ENCODE peak calls at places on chromosome 15, in seven cellular contexts. One of them, this sample, is unnamed.

GRCh38 chr15:31268911-31269784 is 57.5 kb upstream of the KLF13 start:
- DNase-seq in tibial nerve: peak
- DNase-seq in endothelial cell of umbilical vein: no peak
- DNase-seq in adrenal gland: peak
- DNase-seq in lower leg skin: no peak
- DNase-seq in uterus: peak
- DNase-seq in ovary: no peak
- DNase-seq in this sample: peak

GRCh38 chr15:85515212-85515611 is 134.8 kb downstream of the AKAP13 start:
- DNase-seq in adrenal gland: no peak
- DNase-seq in ovary: no peak
- DNase-seq in endothelial cell of umbilical vein: no peak
- DNase-seq in tibial nerve: no peak
- DNase-seq in lower leg skin: no peak
- DNase-seq in uterus: no peak
- DNase-seq in this sample: no peak

GRCh38 chr15:99593070-99593469 is 27.3 kb downstream of the MEF2A start:
- DNase-seq in adrenal gland: no peak
- DNase-seq in uterus: no peak
- DNase-seq in endothelial cell of umbilical vein: no peak
- DNase-seq in ovary: no peak
- DNase-seq in lower leg skin: no peak
- DNase-seq in tibial nerve: no peak
- DNase-seq in this sample: no peak

GRCh38 chr15:83380682-83381081 is 66.5 kb upstream of the SH3GL3 start:
- DNase-seq in ovary: no peak
- DNase-seq in lower leg skin: peak
- DNase-seq in endothelial cell of umbilical vein: peak
- DNase-seq in adrenal gland: peak
- DNase-seq in uterus: no peak
- DNase-seq in tibial nerve: no peak
- DNase-seq in this sample: no peak

GRCh38 chr15:43270676-43271306 is 4.1 kb upstream of the TGM5 start:
- DNase-seq in adrenal gland: no peak
- DNase-seq in uterus: no peak
- DNase-seq in lower leg skin: no peak
- DNase-seq in ovary: no peak
- DNase-seq in endothelial cell of umbilical vein: no peak
- DNase-seq in tibial nerve: no peak
- DNase-seq in this sample: no peak

GRCh38 chr15:68232937-68233336 is 3.4 kb upstream of the CLN6 start:
- DNase-seq in adrenal gland: no peak
- DNase-seq in endothelial cell of umbilical vein: no peak
- DNase-seq in ovary: no peak
- DNase-seq in tibial nerve: no peak
- DNase-seq in uterus: no peak
- DNase-seq in lower leg skin: peak
- DNase-seq in this sample: peak

GRCh38 chr15:39874890-39875549 is 45.0 kb downstream of the GPR176 start:
- DNase-seq in tibial nerve: peak
- DNase-seq in endothelial cell of umbilical vein: peak
- DNase-seq in ovary: no peak
- DNase-seq in lower leg skin: peak
- DNase-seq in uterus: no peak
- DNase-seq in adrenal gland: no peak
- DNase-seq in this sample: no peak

GRCh38 chr15:63535689-63536088 is 31.3 kb downstream of the USP3 start:
- DNase-seq in endothelial cell of umbilical vein: no peak
- DNase-seq in tibial nerve: no peak
- DNase-seq in adrenal gland: no peak
- DNase-seq in lower leg skin: no peak
- DNase-seq in ovary: no peak
- DNase-seq in uterus: no peak
- DNase-seq in this sample: no peak

GRCh38 chr15:88894819-88895767 is at the start of gene HAPLN3:
- DNase-seq in uterus: no peak
- DNase-seq in tibial nerve: no peak
- DNase-seq in adrenal gland: peak
- DNase-seq in endothelial cell of umbilical vein: peak
- DNase-seq in ovary: no peak
- DNase-seq in lower leg skin: no peak
- DNase-seq in this sample: no peak

GRCh38 chr15:79091204-79091867 is 756 bp upstream of the RASGRF1 start:
- DNase-seq in adrenal gland: no peak
- DNase-seq in lower leg skin: no peak
- DNase-seq in endothelial cell of umbilical vein: no peak
- DNase-seq in ovary: no peak
- DNase-seq in uterus: no peak
- DNase-seq in tibial nerve: no peak
- DNase-seq in this sample: no peak

GRCh38 chr15:74417230-74417629 is 16.5 kb downstream of the SEMA7A start:
- DNase-seq in tibial nerve: no peak
- DNase-seq in lower leg skin: no peak
- DNase-seq in adrenal gland: no peak
- DNase-seq in endothelial cell of umbilical vein: no peak
- DNase-seq in ovary: no peak
- DNase-seq in uterus: no peak
- DNase-seq in this sample: no peak

GRCh38 chr15:82810061-82810862 is 834 bp downstream of the WHAMM start:
- DNase-seq in uterus: peak
- DNase-seq in ovary: peak
- DNase-seq in endothelial cell of umbilical vein: peak
- DNase-seq in adrenal gland: peak
- DNase-seq in tibial nerve: no peak
- DNase-seq in lower leg skin: no peak
- DNase-seq in this sample: no peak

GRCh38 chr15:60408438-60409105 is 10.8 kb upstream of the ANXA2 start:
- DNase-seq in tibial nerve: no peak
- DNase-seq in endothelial cell of umbilical vein: peak
- DNase-seq in uterus: no peak
- DNase-seq in ovary: no peak
- DNase-seq in adrenal gland: no peak
- DNase-seq in lower leg skin: no peak
- DNase-seq in this sample: no peak

GRCh38 chr15:73985101-73985873 is 6.8 kb downstream of the STOML1 start:
- DNase-seq in tibial nerve: no peak
- DNase-seq in ovary: no peak
- DNase-seq in uterus: no peak
- DNase-seq in lower leg skin: no peak
- DNase-seq in adrenal gland: no peak
- DNase-seq in endothelial cell of umbilical vein: no peak
- DNase-seq in this sample: no peak

GRCh38 chr15:41897327-41897726 is 3.5 kb upstream of the SPTBN5 start:
- DNase-seq in adrenal gland: no peak
- DNase-seq in uterus: no peak
- DNase-seq in endothelial cell of umbilical vein: no peak
- DNase-seq in tibial nerve: no peak
- DNase-seq in lower leg skin: no peak
- DNase-seq in ovary: no peak
- DNase-seq in this sample: no peak
- TF ChIP-seq POLR2A in adrenal gland: no peak
- TF ChIP-seq POLR2A in uterus: no peak
- TF ChIP-seq POLR2A in endothelial cell of umbilical vein: no peak
- TF ChIP-seq POLR2A in tibial nerve: no peak
- TF ChIP-seq POLR2A in lower leg skin: no peak
- TF ChIP-seq POLR2A in ovary: no peak
- TF ChIP-seq POLR2A in this sample: no peak

GRCh38 chr15:44726136-44726535 is 10.2 kb upstream of the TRIM69 start:
- DNase-seq in endothelial cell of umbilical vein: peak
- DNase-seq in ovary: no peak
- DNase-seq in tibial nerve: no peak
- DNase-seq in uterus: no peak
- DNase-seq in adrenal gland: no peak
- DNase-seq in lower leg skin: peak
- DNase-seq in this sample: no peak

GRCh38 chr15:44726568-44727461 is 9.5 kb upstream of the TRIM69 start:
- DNase-seq in ovary: no peak
- DNase-seq in adrenal gland: peak
- DNase-seq in tibial nerve: peak
- DNase-seq in uterus: peak
- DNase-seq in lower leg skin: peak
- DNase-seq in endothelial cell of umbilical vein: peak
- DNase-seq in this sample: no peak

GRCh38 chr15:44727462-44728231 is 8.7 kb upstream of the TRIM69 start:
- DNase-seq in lower leg skin: peak
- DNase-seq in endothelial cell of umbilical vein: no peak
- DNase-seq in adrenal gland: no peak
- DNase-seq in uterus: no peak
- DNase-seq in tibial nerve: no peak
- DNase-seq in ovary: no peak
- DNase-seq in this sample: no peak

GRCh38 chr15:44729394-44729913 is 6.9 kb upstream of the TRIM69 start:
- DNase-seq in tibial nerve: no peak
- DNase-seq in endothelial cell of umbilical vein: no peak
- DNase-seq in ovary: peak
- DNase-seq in lower leg skin: no peak
- DNase-seq in adrenal gland: peak
- DNase-seq in uterus: peak
- DNase-seq in this sample: no peak

DNA sequence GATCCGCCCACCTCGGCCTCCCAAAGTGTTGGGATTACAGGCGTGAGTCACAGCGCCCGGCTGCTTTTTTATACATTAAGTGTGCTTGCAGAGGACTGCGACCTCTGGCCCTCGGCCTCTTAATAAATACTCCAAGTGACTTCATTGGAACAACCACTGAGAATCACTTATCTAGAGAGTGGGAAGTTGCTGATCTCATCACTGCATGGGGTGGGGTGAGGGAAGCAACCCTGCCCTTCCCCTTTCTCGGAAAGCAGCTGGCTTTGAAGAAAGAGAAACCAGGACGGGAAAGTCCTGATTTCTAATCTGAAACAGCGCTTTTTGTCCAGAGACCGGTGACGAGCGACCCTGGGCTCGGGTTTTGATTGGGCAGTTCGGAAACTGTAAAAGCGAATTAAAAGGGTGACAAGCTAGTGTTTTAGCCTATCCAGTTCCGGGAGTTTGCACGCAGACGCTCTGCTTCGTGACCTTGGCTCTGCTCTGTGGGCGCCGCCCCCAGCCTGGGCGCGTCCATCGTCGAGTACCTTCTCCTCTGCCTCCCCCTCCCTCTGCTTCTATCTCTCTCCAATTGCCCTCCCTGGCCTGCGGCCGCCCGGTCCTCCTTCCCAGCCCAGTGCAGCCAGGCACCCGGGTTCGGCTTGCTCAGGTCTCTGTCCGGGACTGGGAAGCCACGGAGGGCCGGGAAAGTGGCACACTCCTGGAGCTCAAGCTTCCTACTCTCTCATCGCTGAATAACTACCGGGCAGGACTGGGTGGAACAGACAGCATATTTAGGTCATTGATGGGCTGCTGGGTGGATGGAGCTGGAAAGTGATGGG is 7.5 kb upstream of the TRIM69 start:
- DNase-seq in tibial nerve: peak
- DNase-seq in uterus: peak
- DNase-seq in endothelial cell of umbilical vein: peak
- DNase-seq in adrenal gland: peak
- DNase-seq in ovary: peak
- DNase-seq in lower leg skin: peak
- DNase-seq in this sample: peak
- TF ChIP-seq POLR2A in tibial nerve: peak
- TF ChIP-seq POLR2A in uterus: peak
- TF ChIP-seq POLR2A in endothelial cell of umbilical vein: peak
- TF ChIP-seq POLR2A in adrenal gland: peak
- TF ChIP-seq POLR2A in ovary: peak
- TF ChIP-seq POLR2A in lower leg skin: no peak
- TF ChIP-seq POLR2A in this sample: peak

DNA sequence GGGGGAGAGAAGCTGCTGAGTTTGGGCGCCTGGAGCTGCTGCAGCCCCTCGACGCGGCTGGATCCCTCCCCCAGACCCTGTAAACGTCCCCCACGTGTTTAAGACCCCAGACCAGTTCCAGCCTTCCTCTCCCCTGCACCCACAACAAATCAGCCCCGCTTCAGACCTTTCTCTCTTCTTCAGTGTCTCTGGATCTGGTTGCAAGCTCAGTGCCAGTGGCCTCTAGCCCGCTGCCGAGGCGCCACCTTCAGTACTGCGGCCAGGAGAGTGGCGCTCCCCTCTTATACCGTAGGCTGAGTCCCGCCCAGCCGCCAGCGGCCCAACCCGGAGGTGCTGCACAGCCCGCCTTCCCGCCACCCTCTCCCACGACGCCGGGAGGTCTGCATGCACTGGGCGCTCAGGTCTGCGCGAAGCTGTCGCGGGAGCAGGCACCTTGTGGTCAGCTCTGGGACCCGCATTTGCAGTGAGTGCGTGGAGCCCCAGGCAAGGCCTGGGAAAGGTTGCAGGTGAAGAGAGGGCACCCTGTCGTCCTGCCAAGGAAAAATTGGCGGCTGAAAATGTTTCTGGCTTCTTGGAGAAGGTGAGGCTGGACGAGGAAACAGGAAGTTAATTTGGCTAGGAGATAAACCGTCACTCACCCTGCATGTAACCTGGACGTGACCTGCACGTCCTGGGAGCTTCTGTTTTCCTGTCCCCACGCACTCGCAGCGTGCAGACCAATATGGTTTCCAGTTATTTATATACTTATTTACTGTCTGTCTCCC is at the start of gene C2CD4B:
- DNase-seq in ovary: no peak
- DNase-seq in lower leg skin: no peak
- DNase-seq in uterus: peak
- DNase-seq in tibial nerve: no peak
- DNase-seq in adrenal gland: peak
- DNase-seq in endothelial cell of umbilical vein: peak
- DNase-seq in this sample: no peak
- TF ChIP-seq POLR2A in ovary: no peak
- TF ChIP-seq POLR2A in lower leg skin: no peak
- TF ChIP-seq POLR2A in uterus: peak
- TF ChIP-seq POLR2A in tibial nerve: no peak
- TF ChIP-seq POLR2A in adrenal gland: peak
- TF ChIP-seq POLR2A in endothelial cell of umbilical vein: peak
- TF ChIP-seq POLR2A in this sample: peak

GRCh38 chr15:92715753-92716152 is 60.2 kb upstream of the FAM174B start:
- DNase-seq in endothelial cell of umbilical vein: peak
- DNase-seq in uterus: no peak
- DNase-seq in lower leg skin: no peak
- DNase-seq in tibial nerve: no peak
- DNase-seq in adrenal gland: no peak
- DNase-seq in ovary: peak
- DNase-seq in this sample: no peak

GRCh38 chr15:92714071-92714456 is 58.5 kb upstream of the FAM174B start:
- DNase-seq in ovary: peak
- DNase-seq in lower leg skin: peak
- DNase-seq in tibial nerve: no peak
- DNase-seq in uterus: no peak
- DNase-seq in adrenal gland: peak
- DNase-seq in endothelial cell of umbilical vein: peak
- DNase-seq in this sample: no peak

GRCh38 chr15:92711457-92711831 is 55.9 kb upstream of the FAM174B start:
- DNase-seq in lower leg skin: no peak
- DNase-seq in adrenal gland: no peak
- DNase-seq in ovary: no peak
- DNase-seq in tibial nerve: no peak
- DNase-seq in uterus: no peak
- DNase-seq in endothelial cell of umbilical vein: no peak
- DNase-seq in this sample: no peak

GRCh38 chr15:92719024-92719423 is 63.4 kb upstream of the FAM174B start:
- DNase-seq in lower leg skin: no peak
- DNase-seq in adrenal gland: no peak
- DNase-seq in tibial nerve: no peak
- DNase-seq in uterus: no peak
- DNase-seq in ovary: no peak
- DNase-seq in endothelial cell of umbilical vein: no peak
- DNase-seq in this sample: no peak

GRCh38 chr15:92714457-92715401 is 59.2 kb upstream of the FAM174B start:
- DNase-seq in uterus: peak
- DNase-seq in endothelial cell of umbilical vein: peak
- DNase-seq in tibial nerve: peak
- DNase-seq in ovary: peak
- DNase-seq in adrenal gland: peak
- DNase-seq in lower leg skin: peak
- DNase-seq in this sample: peak
- TF ChIP-seq POLR2A in uterus: peak
- TF ChIP-seq POLR2A in endothelial cell of umbilical vein: peak
- TF ChIP-seq POLR2A in tibial nerve: peak
- TF ChIP-seq POLR2A in ovary: peak
- TF ChIP-seq POLR2A in adrenal gland: no peak
- TF ChIP-seq POLR2A in lower leg skin: no peak
- TF ChIP-seq POLR2A in this sample: no peak

This sample was measured in esophagus muscularis mucosa.